ENCODE peak calls at places on chromosomes 3 and 15, in four cellular contexts. R is astrocyte, Y is mammary epithelial cell, I is spleen. J is an unnamed sample. For H3K36me3, the result is how much of the 10 kb centered on the place peaks cover.

GRCh38 chr15:92611995-92612745 is 43.4 kb downstream of the FAM174B start:
- DNase-seq in R (no peak), Y (no peak), I (no peak), J (no peak)

GRCh38 chr3:107111889-107112288 is 265.4 kb upstream of the CCDC54 start:
- DNase-seq in R (no peak), Y (no peak), I (no peak), J (no peak)

GRCh38 chr3:123286308-123287023 is 84.7 kb downstream of the SEC22A start:
- DNase-seq in R (peak), Y (peak), I (no peak), J (peak)

GRCh38 chr3:132730891-132731580 is 8.8 kb upstream of the NPHP3 start:
- DNase-seq in R (peak), Y (peak), I (no peak), J (no peak)

GRCh38 chr3:13677272-13677671 is 128.3 kb downstream of the FBLN2 start:
- DNase-seq in R (no peak), Y (no peak), I (no peak), J (no peak)

GRCh38 chr3:188111002-188111584 is 42.9 kb upstream of the LPP start:
- DNase-seq in R (peak), Y (no peak), I (no peak), J (no peak)

GRCh38 chr3:71517206-71517855 is 66.2 kb downstream of the FOXP1 start:
- DNase-seq in R (peak), Y (no peak), I (no peak), J (no peak)

GRCh38 chr3:67076607-67077006 is 78.5 kb downstream of the KBTBD8 start:
- DNase-seq in R (no peak), Y (no peak), I (no peak), J (no peak)

GRCh38 chr3:70853161-70853560 is 540.7 kb upstream of the MDFIC2 start:
- DNase-seq in R (no peak), Y (no peak), I (no peak), J (no peak)

GRCh38 chr3:62159693-62160092 is 213.7 kb downstream of the FEZF2 start:
- DNase-seq in R (peak), Y (no peak), I (no peak), J (no peak)

GRCh38 chr3:23749589-23749988 is 56.2 kb upstream of the UBE2E1 start:
- DNase-seq in R (no peak), Y (no peak), I (no peak), J (no peak)

GRCh38 chr15:58447244-58448010 is 15.6 kb downstream of the LIPC start:
- DNase-seq in R (peak), Y (peak), I (no peak), J (peak)

GRCh38 chr3:191094057-191094456 is 105.0 kb upstream of the OSTN start:
- DNase-seq in R (peak), Y (peak), I (no peak), J (no peak)

GRCh38 chr3:111803123-111803593 is 55.9 kb upstream of the PHLDB2 start:
- DNase-seq in R (peak), Y (peak), I (no peak), J (peak)

GRCh38 chr3:43285644-43286043 is 696 bp upstream of the SNRK start:
- DNase-seq in R (no peak), Y (no peak), I (peak), J (no peak)

GRCh38 chr3:136818851-136819783 is at the start of gene SLC35G2:
- DNase-seq in R (peak), Y (peak), I (peak), J (no peak)

GRCh38 chr3:187629711-187630110 is 40.5 kb downstream of the SST start:
- DNase-seq in R (no peak), Y (peak), I (no peak), J (no peak)

GRCh38 chr3:190345027-190345821 is 23.0 kb upstream of the CLDN1 start:
- DNase-seq in R (peak), Y (peak), I (no peak), J (peak)

GRCh38 chr3:149641011-149641728 is 16.7 kb downstream of the WWTR1 start:
- DNase-seq in R (no peak), Y (no peak), I (no peak), J (no peak)

GRCh38 chr3:28575748-28576589 is 227.3 kb upstream of the AZI2 start:
- DNase-seq in R (peak), Y (peak), I (no peak), J (no peak)

GRCh38 chr3:196974661-196975060 is 6.0 kb upstream of the PIGZ start:
- DNase-seq in R (no peak), Y (no peak), I (no peak), J (no peak)

GRCh38 chr3:38587548-38588131 is 61.8 kb downstream of the SCN5A start:
- DNase-seq in R (no peak), Y (no peak), I (peak), J (no peak)

GRCh38 chr3:126983653-126984390 is 907 bp downstream of the PLXNA1 start:
- DNase-seq in R (no peak), Y (peak), I (peak), J (no peak)

GRCh38 chr3:56899078-56899477 is 97.3 kb upstream of the ARHGEF3 start:
- DNase-seq in R (no peak), Y (no peak), I (no peak), J (no peak)

GRCh38 chr3:169354774-169355501 is 308.6 kb downstream of the MECOM start:
- DNase-seq in R (no peak), Y (no peak), I (no peak), J (no peak)

GRCh38 chr15:68536331-68537095 is 42.3 kb upstream of the CORO2B start:
- DNase-seq in R (peak), Y (peak), I (no peak), J (peak)

GRCh38 chr3:42225486-42226363 is 40.3 kb downstream of the CCK start:
- DNase-seq in R (no peak), Y (no peak), I (no peak), J (no peak)

GRCh38 chr15:65330934-65331645 is 26.6 kb downstream of the RNU5B-1 start:
- DNase-seq in R (no peak), Y (no peak), I (peak), J (no peak)

GRCh38 chr15:76193934-76194333 is 117.3 kb downstream of the ETFA start:
- DNase-seq in R (no peak), Y (no peak), I (no peak), J (no peak)

GRCh38 chr15:99719096-99719541 is 14.1 kb downstream of the LYSMD4 start:
- DNase-seq in R (peak), Y (peak), I (no peak), J (peak)
- H3K4me3 ChIP-seq in R (no peak), Y (no peak), I (no peak), J (no peak)

GRCh38 chr15:64193971-64194370 is 31.1 kb upstream of the PPIB start:
- DNase-seq in R (no peak), Y (no peak), I (no peak), J (no peak)
- TF ChIP-seq CTCF in R (no peak), Y (no peak), I (no peak), J (no peak)

GRCh38 chr15:88629071-88629470 is 7.9 kb downstream of the AEN start:
- DNase-seq in R (no peak), Y (no peak), I (peak), J (no peak)
- H3K36me3 ChIP-seq in R (half or more), Y (half or more), I (under half), J (under half)

GRCh38 chr15:54659668-54660067 is 537.1 kb downstream of the RSL24D1 start:
- DNase-seq in R (no peak), Y (no peak), I (no peak), J (no peak)

DNA sequence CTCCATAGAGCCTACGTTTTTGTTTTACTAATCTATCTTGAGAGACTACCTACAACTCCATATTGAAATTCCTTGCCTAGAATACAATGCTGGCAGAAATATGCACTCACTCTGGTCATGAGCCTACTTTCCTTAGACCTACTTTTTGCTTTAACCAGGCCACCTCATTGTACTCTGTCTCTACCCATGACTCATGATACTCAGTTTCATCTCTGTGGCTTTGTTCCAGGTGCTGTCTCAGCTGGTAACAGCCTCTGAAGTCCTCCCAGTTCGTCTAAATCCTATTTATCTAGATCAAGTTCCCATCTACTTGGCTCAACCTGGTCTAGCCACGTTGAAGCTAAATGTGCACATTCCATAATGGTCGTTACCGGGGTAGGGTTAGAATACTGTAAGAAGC is 536.4 kb downstream of the RSL24D1 start:
- DNase-seq in R (no peak), Y (no peak), I (no peak), J (no peak)
- H3K4me3 ChIP-seq in R (no peak), Y (no peak), I (no peak), J (no peak)

GRCh38 chr3:178443634-178444033 is 92.6 kb upstream of the KCNMB2 start:
- DNase-seq in R (no peak), Y (no peak), I (no peak), J (no peak)
- TF ChIP-seq CTCF in R (peak), Y (no peak), I (no peak), J (no peak)

GRCh38 chr3:49279376-49279775 is 2.3 kb upstream of the C3orf62 start:
- DNase-seq in R (peak), Y (peak), I (no peak), J (no peak)

GRCh38 chr3:49276475-49277356 is at the start of gene C3orf62:
- DNase-seq in R (peak), Y (peak), I (peak), J (peak)

GRCh38 chr3:49277357-49277723 is 308 bp upstream of the C3orf62 start:
- DNase-seq in R (peak), Y (no peak), I (no peak), J (no peak)

GRCh38 chr3:49273825-49274532 is 3.1 kb downstream of the C3orf62 start:
- DNase-seq in R (no peak), Y (no peak), I (no peak), J (no peak)

DNA sequence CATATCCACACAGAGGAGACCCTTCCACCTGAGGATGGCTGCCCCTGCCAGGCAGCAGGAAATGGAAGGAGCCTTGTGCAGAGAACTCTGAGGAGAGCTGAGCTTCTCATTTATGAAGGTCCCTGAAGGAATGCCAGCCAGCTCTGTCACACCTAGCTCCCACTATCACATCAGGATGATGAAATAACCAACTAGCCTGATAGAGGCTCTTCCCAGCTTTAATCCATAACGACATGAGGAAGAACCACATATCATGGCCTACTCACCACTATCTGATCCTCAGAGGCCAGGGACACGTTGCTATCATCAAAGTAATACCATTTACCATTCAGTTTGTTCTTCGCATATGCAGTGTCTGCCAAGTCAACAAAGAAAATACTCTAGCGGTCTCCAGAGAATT is 1.5 kb upstream of the C3orf62 start:
- DNase-seq in R (no peak), Y (no peak), I (no peak), J (no peak)
- H3K36me3 ChIP-seq in R (under half), Y (under half), I (under half), J (under half)

GRCh38 chr3:157075693-157076420 is 84.1 kb downstream of the CCNL1 start:
- DNase-seq in R (no peak), Y (peak), I (no peak), J (no peak)

GRCh38 chr3:157081681-157082210 is 78.2 kb downstream of the CCNL1 start:
- DNase-seq in R (peak), Y (peak), I (peak), J (peak)

GRCh38 chr3:157079677-157080369 is 80.1 kb downstream of the CCNL1 start:
- DNase-seq in R (no peak), Y (no peak), I (no peak), J (no peak)

GRCh38 chr3:157077565-157077991 is 82.4 kb downstream of the CCNL1 start:
- DNase-seq in R (peak), Y (no peak), I (no peak), J (no peak)

DNA sequence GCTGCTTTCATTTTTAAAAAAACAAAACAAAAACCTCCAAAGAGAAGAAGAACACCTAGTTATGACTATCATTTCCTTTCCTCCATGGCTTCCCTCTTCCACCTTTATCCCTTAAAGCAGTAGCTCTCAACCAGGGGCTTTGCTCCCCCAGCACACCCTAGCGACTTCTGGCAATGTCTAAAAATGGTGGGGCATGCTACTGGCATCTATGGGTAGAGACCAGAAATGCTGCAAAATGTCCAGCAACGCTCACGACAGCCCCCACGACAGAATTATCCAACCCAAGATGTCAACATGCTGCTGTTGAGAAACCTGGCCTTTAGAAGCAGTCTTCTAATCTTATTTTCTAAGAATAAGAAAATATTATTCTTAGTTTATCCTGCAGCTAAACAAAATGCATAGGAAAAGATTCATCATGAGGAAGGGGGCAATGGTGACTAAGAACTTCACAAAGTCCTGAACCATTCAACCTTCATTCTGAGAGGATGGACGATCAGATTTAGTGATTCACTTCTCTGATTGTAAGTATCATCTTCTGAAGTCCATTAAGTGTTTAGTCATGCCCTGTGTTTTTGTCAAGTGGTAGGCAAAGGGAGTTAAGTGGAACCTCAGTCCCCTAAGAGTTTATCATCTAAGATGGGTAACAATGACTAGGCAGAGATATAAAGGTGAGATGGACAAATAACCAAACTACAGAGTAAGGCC is 81.7 kb downstream of the CCNL1 start:
- DNase-seq in R (no peak), Y (no peak), I (no peak), J (no peak)
- H3K4me3 ChIP-seq in R (no peak), Y (no peak), I (no peak), J (no peak)

GRCh38 chr3:151210676-151211381 is 7.8 kb upstream of the GPR171 start:
- DNase-seq in R (no peak), Y (no peak), I (no peak), J (no peak)
- TF ChIP-seq CTCF in R (peak), Y (no peak), I (peak), J (peak)

GRCh38 chr3:128617557-128618397 is 32.8 kb downstream of the RPN1 start:
- DNase-seq in R (peak), Y (peak), I (peak), J (peak)
- H3K36me3 ChIP-seq in R (under half), Y (under half), I (under half), J (under half)

GRCh38 chr3:115806501-115806900 is 183.2 kb downstream of the GAP43 start:
- DNase-seq in R (peak), Y (no peak), I (no peak), J (no peak)

GRCh38 chr3:115803661-115804060 is 180.4 kb downstream of the GAP43 start:
- DNase-seq in R (no peak), Y (no peak), I (no peak), J (no peak)

GRCh38 chr3:115804200-115804599 is 180.9 kb downstream of the GAP43 start:
- DNase-seq in R (no peak), Y (no peak), I (no peak), J (no peak)

GRCh38 chr3:115804722-115805121 is 181.4 kb downstream of the GAP43 start:
- DNase-seq in R (peak), Y (peak), I (no peak), J (no peak)

GRCh38 chr3:115800489-115801080 is 177.3 kb downstream of the GAP43 start:
- DNase-seq in R (peak), Y (peak), I (no peak), J (no peak)
- H3K4me3 ChIP-seq in R (peak), Y (no peak), I (no peak), J (no peak)